ENCODE peak calls at places on chromosomes 11 and 22, in eight cellular contexts. J is ascending aorta, B is left ventricle myocardium inferior, A is uterus, O is brain microvascular endothelial cell, H is lower lobe of right lung, M is WERI-Rb-1, G is heart right ventricle. Q is an unnamed sample. For H3K27me3, the result is how much of the 10 kb centered on the place peaks cover.

GRCh38 chr11:9663699-9664275 is at the start of gene SWAP70:
- DNase-seq in J (peak), B (peak), A (peak), O (peak), H (peak), M (peak), G (peak), Q (peak)

GRCh38 chr22:50079689-50080465 is 5.3 kb downstream of the MLC1 start:
- DNase-seq in J (no peak), B (no peak), A (no peak), O (no peak), H (no peak), M (no peak), G (no peak), Q (no peak)

GRCh38 chr11:111452146-111452545 is 60.0 kb downstream of the BTG4 start:
- DNase-seq in J (no peak), B (no peak), A (no peak), O (peak), H (no peak), M (no peak), G (no peak), Q (no peak)

GRCh38 chr22:26660961-26661578 is 3.7 kb downstream of the MIAT start:
- DNase-seq in J (no peak), B (no peak), A (no peak), O (no peak), H (no peak), M (peak), G (no peak), Q (no peak)

GRCh38 chr11:65662247-65662801 is 392 bp downstream of the RELA start:
- DNase-seq in J (peak), B (no peak), A (no peak), O (no peak), H (no peak), M (no peak), G (no peak), Q (no peak)

GRCh38 chr22:48968201-48968959 is 859.3 kb downstream of the BRD1 start:
- DNase-seq in J (peak), B (peak), A (peak), O (no peak), H (no peak), M (peak), G (no peak), Q (no peak)

GRCh38 chr11:73859671-73860070 is 17.0 kb downstream of the COA4 start:
- DNase-seq in J (no peak), B (no peak), A (no peak), O (no peak), H (no peak), M (no peak), G (no peak), Q (no peak)

GRCh38 chr11:124467376-124468061 is 22.0 kb upstream of the OR8B8 start:
- DNase-seq in J (no peak), B (no peak), A (no peak), O (no peak), H (no peak), M (no peak), G (no peak), Q (no peak)

GRCh38 chr22:35394810-35395563 is 5.0 kb upstream of the MCM5 start:
- DNase-seq in J (no peak), B (no peak), A (no peak), O (no peak), H (no peak), M (no peak), G (no peak), Q (no peak)

GRCh38 chr11:69001301-69002081 is 11.6 kb downstream of the MRGPRF start:
- DNase-seq in J (peak), B (no peak), A (peak), O (no peak), H (peak), M (no peak), G (peak), Q (no peak)

GRCh38 chr11:2215230-2215560 is 43.6 kb upstream of the TH start:
- DNase-seq in J (no peak), B (no peak), A (peak), O (no peak), H (no peak), M (no peak), G (no peak), Q (no peak)

GRCh38 chr11:15969281-15969680 is 387.1 kb downstream of the SOX6 start:
- DNase-seq in J (peak), B (peak), A (peak), O (peak), H (no peak), M (peak), G (peak), Q (peak)

GRCh38 chr22:49777569-49778250 is 50.0 kb downstream of the BRD1 start:
- DNase-seq in J (no peak), B (peak), A (no peak), O (no peak), H (peak), M (no peak), G (no peak), Q (no peak)

GRCh38 chr11:124762077-124762623 is at the start of gene ESAM:
- DNase-seq in J (no peak), B (peak), A (no peak), O (no peak), H (peak), M (peak), G (peak), Q (no peak)

DNA sequence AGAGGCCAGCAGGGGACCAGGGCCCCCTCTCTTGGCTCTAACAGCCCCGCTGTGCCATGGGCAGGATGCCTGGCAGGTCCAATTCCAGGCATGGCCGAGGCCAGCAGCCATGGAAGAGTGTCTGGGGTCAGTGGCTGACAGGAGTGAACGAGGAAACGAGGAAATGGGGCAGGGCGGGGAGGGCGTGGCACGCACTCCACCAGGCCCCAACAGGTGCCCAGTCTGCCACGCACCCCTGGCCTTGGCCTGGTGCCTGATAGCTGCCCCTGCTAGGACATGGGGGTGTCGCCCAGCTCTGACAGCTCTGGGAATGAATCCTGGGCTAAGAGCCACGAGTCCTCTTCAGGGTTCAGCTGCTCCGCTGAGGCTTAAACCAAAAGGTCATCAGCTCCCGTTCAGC is 11.6 kb upstream of the TBC1D22A start:
- DNase-seq in J (no peak), B (no peak), A (no peak), O (no peak), H (no peak), M (no peak), G (no peak), Q (no peak)
- H3K27me3 ChIP-seq in J (under half), B (under half), A (under half), O (under half), H (under half), M (under half), G (under half), Q (under half)

GRCh38 chr11:47272706-47273105 is 2.8 kb downstream of the MADD start:
- DNase-seq in J (no peak), B (no peak), A (no peak), O (no peak), H (no peak), M (no peak), G (no peak), Q (no peak)

GRCh38 chr11:47270331-47271271 is 668 bp downstream of the MADD start:
- DNase-seq in J (no peak), B (no peak), A (no peak), O (peak), H (peak), M (peak), G (peak), Q (no peak)

GRCh38 chr11:47271328-47271727 is 1.4 kb downstream of the MADD start:
- DNase-seq in J (no peak), B (no peak), A (no peak), O (no peak), H (no peak), M (no peak), G (no peak), Q (no peak)

GRCh38 chr11:47269829-47270305 is at the start of gene MADD:
- DNase-seq in J (peak), B (peak), A (peak), O (peak), H (peak), M (peak), G (peak), Q (no peak)

GRCh38 chr11:47271961-47272661 is 2.2 kb downstream of the MADD start:
- DNase-seq in J (no peak), B (peak), A (no peak), O (no peak), H (no peak), M (peak), G (peak), Q (no peak)
- H3K4me3 ChIP-seq in J (no peak), B (peak), A (no peak), O (no peak), H (no peak), M (peak), G (no peak), Q (no peak)

DNA sequence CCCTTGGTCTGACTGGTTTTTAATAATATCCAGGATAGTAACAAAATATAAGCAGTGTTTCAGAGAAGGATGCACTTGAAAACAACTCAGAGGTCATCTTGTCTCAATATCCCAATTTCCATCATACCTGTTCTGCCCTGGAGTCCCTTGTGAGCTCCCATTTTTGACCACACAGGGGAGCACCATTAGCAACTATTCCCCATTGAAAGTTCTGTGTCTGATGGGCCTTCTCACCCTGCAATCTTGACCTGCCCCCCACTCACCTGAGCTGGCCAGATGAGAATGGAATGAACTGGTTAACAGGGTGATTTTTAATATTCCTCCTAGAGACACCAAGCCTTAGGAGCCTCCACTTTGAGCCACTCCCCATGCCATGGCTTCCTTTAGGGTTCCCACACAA is 3.8 kb upstream of the CAPN5 start:
- DNase-seq in J (no peak), B (no peak), A (no peak), O (no peak), H (no peak), M (no peak), G (no peak), Q (no peak)
- TF ChIP-seq CTCF in J (no peak), B (no peak), A (no peak), O (peak), H (no peak), M (no peak), G (no peak), Q (peak)

GRCh38 chr11:119342023-119342300 is 1.3 kb upstream of the C1QTNF5 start:
- DNase-seq in J (no peak), B (no peak), A (no peak), O (no peak), H (no peak), M (no peak), G (no peak), Q (no peak)
- H3K27me3 ChIP-seq in J (under half), B (under half), A (under half), O (under half), H (under half), M (under half), G (under half), Q (under half)

DNA sequence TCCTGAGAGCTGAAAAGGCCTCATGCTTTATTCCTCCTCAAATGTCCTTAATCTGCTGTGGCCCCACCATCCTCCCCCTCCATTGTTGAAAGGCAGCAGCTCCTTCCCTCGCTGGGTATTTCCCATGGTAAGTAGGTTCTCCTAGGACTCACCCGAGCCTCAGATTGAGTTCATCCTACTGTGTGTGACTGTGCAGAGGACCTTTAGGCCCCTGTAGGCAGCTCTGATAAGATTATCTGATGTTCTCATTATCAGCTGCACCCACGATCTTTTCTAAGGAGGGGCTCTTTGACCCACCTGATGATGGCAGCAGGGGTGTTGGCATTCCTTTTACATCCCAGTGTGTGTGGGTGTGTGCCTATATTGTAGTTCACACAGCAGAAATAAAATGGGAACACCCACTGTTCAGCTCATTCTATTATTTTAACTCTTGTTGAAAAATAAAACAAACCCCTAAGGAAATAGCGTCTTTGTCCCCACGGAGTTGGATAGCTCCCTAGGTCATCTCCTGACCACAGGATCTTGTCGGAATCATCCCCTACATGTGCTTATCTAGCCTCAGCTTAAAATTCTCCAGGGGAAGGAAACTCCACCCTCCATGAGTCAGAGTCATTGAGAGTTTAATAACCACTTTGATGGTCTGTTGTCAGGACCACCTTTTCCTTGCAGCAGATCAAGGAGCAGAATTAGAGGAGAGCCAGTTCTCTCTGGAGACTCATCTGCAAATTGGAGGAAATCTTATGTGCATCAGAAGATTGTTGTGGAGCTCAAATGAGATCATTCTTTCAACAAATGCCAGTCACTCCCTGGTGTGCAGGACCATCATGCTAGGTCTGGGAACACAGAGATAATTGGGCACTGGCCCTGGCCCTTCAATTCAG is 19.3 kb downstream of the ENDOD1 start:
- DNase-seq in J (no peak), B (no peak), A (no peak), O (peak), H (no peak), M (no peak), G (peak), Q (no peak)
- H3K4me3 ChIP-seq in J (peak), B (peak), A (no peak), O (peak), H (no peak), M (no peak), G (no peak), Q (no peak)

Q was measured in kidney epithelial cell.